ENCODE peak calls at places on chromosome 18, in four cellular contexts. One of them, this sample, is unnamed.

GRCh38 chr18:26438980-26439379 is 109.4 kb downstream of the KCTD1 start:
- DNase-seq in K562: no peak
- DNase-seq in HepG2: no peak
- DNase-seq in GM12892: peak; percentile 41
- DNase-seq in this sample: peak; percentile 32

GRCh38 chr18:74456017-74456408 is 1.1 kb downstream of the DIPK1C start:
- DNase-seq in HepG2: no peak
- DNase-seq in K562: no peak
- DNase-seq in GM12892: no peak
- DNase-seq in this sample: no peak

GRCh38 chr18:35466815-35467623 is 30.7 kb downstream of the INO80C start:
- DNase-seq in GM12892: no peak
- DNase-seq in HepG2: no peak
- DNase-seq in K562: no peak
- DNase-seq in this sample: no peak

GRCh38 chr18:48345596-48345995 is 63.6 kb downstream of the ZBTB7C start:
- DNase-seq in GM12892: no peak
- DNase-seq in K562: no peak
- DNase-seq in HepG2: no peak
- DNase-seq in this sample: no peak

GRCh38 chr18:39795350-39795749 is 2159.7 kb upstream of the PIK3C3 start:
- DNase-seq in K562: no peak
- DNase-seq in HepG2: no peak
- DNase-seq in GM12892: no peak
- DNase-seq in this sample: no peak

GRCh38 chr18:56162316-56162715 is 476.1 kb downstream of the TXNL1 start:
- DNase-seq in K562: no peak
- DNase-seq in GM12892: no peak
- DNase-seq in HepG2: no peak
- DNase-seq in this sample: no peak

GRCh38 chr18:75176849-75177248 is 32.1 kb downstream of the PTGR3 start:
- DNase-seq in GM12892: no peak
- DNase-seq in K562: no peak
- DNase-seq in HepG2: no peak
- DNase-seq in this sample: no peak

GRCh38 chr18:49656098-49656591 is 94.3 kb downstream of the LIPG start:
- DNase-seq in GM12892: no peak
- DNase-seq in K562: no peak
- DNase-seq in HepG2: no peak
- DNase-seq in this sample: no peak

GRCh38 chr18:69948919-69949537 is 1.4 kb upstream of the CD226 start:
- DNase-seq in GM12892: peak; percentile 34
- DNase-seq in HepG2: no peak
- DNase-seq in K562: no peak
- DNase-seq in this sample: peak; percentile 26

GRCh38 chr18:10244341-10244740 is 210.1 kb upstream of the APCDD1 start:
- DNase-seq in GM12892: no peak
- DNase-seq in K562: no peak
- DNase-seq in HepG2: no peak
- DNase-seq in this sample: no peak

GRCh38 chr18:37465922-37466321 is 99.7 kb downstream of the CELF4 start:
- DNase-seq in HepG2: no peak
- DNase-seq in GM12892: no peak
- DNase-seq in K562: no peak
- DNase-seq in this sample: no peak

GRCh38 chr18:28045176-28045810 is 131.6 kb downstream of the CDH2 start:
- DNase-seq in K562: no peak
- DNase-seq in HepG2: no peak
- DNase-seq in GM12892: no peak
- DNase-seq in this sample: no peak

GRCh38 chr18:55356815-55357214 is 231.2 kb downstream of the TCF4 start:
- DNase-seq in HepG2: no peak
- DNase-seq in GM12892: no peak
- DNase-seq in K562: no peak
- DNase-seq in this sample: no peak

GRCh38 chr18:26429535-26429934 is 118.8 kb downstream of the KCTD1 start:
- DNase-seq in K562: no peak
- DNase-seq in GM12892: no peak
- DNase-seq in HepG2: peak; percentile 4
- DNase-seq in this sample: no peak

GRCh38 chr18:25298853-25299274 is 53.1 kb downstream of the ZNF521 start:
- DNase-seq in K562: peak; percentile 19
- DNase-seq in HepG2: no peak
- DNase-seq in GM12892: no peak
- DNase-seq in this sample: no peak

GRCh38 chr18:39341106-39341505 is 1775.5 kb upstream of the CELF4 start:
- DNase-seq in HepG2: no peak
- DNase-seq in K562: no peak
- DNase-seq in GM12892: no peak
- DNase-seq in this sample: no peak

GRCh38 chr18:58942486-58942885 is 77.8 kb downstream of the ZNF532 start:
- DNase-seq in GM12892: no peak
- DNase-seq in K562: no peak
- DNase-seq in HepG2: no peak
- DNase-seq in this sample: no peak

GRCh38 chr18:1663879-1664705 is 759.4 kb downstream of the ADCYAP1 start:
- DNase-seq in GM12892: no peak
- DNase-seq in HepG2: peak; percentile 44
- DNase-seq in K562: peak; percentile 53
- DNase-seq in this sample: peak; percentile 2

GRCh38 chr18:70288851-70289328 is at the start of gene SOCS6:
- DNase-seq in K562: no peak
- DNase-seq in HepG2: no peak
- DNase-seq in GM12892: peak; percentile 73
- DNase-seq in this sample: peak; percentile 69

GRCh38 chr18:9474103-9474982 is 970 bp upstream of the RALBP1 start:
- DNase-seq in HepG2: peak; percentile 66
- DNase-seq in GM12892: no peak
- DNase-seq in K562: peak; percentile 75
- DNase-seq in this sample: no peak

GRCh38 chr18:564708-565561 is 15.2 kb upstream of the CETN1 start:
- DNase-seq in GM12892: no peak
- DNase-seq in K562: no peak
- DNase-seq in HepG2: no peak
- DNase-seq in this sample: no peak

GRCh38 chr18:72752220-72752619 is 115.6 kb downstream of the NETO1 start:
- DNase-seq in K562: no peak
- DNase-seq in HepG2: peak; percentile 1
- DNase-seq in GM12892: no peak
- DNase-seq in this sample: no peak

GRCh38 chr18:54296017-54296416 is 26.7 kb downstream of the POLI start:
- DNase-seq in K562: no peak
- DNase-seq in GM12892: no peak
- DNase-seq in HepG2: no peak
- DNase-seq in this sample: no peak

GRCh38 chr18:69580107-69580506 is 179.4 kb downstream of the DOK6 start:
- DNase-seq in K562: no peak
- DNase-seq in GM12892: no peak
- DNase-seq in HepG2: peak; percentile 1
- DNase-seq in this sample: no peak

GRCh38 chr18:24538421-24539264 is 78.2 kb downstream of the HRH4 start:
- DNase-seq in HepG2: no peak
- DNase-seq in GM12892: no peak
- DNase-seq in K562: no peak
- DNase-seq in this sample: no peak

GRCh38 chr18:48946329-48946835 is 4.4 kb downstream of the SMAD7 start:
- DNase-seq in K562: no peak
- DNase-seq in GM12892: no peak
- DNase-seq in HepG2: peak; percentile 87
- DNase-seq in this sample: no peak

GRCh38 chr18:35939166-35939565 is 33.3 kb upstream of the RMP24 start:
- DNase-seq in K562: no peak
- DNase-seq in GM12892: no peak
- DNase-seq in HepG2: no peak
- DNase-seq in this sample: no peak

GRCh38 chr18:35888329-35888728 is 84.2 kb upstream of the RMP24 start:
- DNase-seq in HepG2: no peak
- DNase-seq in GM12892: no peak
- DNase-seq in K562: no peak
- DNase-seq in this sample: no peak

GRCh38 chr18:76359909-76360308 is 135.1 kb downstream of the ZNF516 start:
- DNase-seq in K562: no peak
- DNase-seq in HepG2: no peak
- DNase-seq in GM12892: no peak
- DNase-seq in this sample: no peak

GRCh38 chr18:59837586-59837985 is 62.2 kb upstream of the PMAIP1 start:
- DNase-seq in K562: peak; percentile 47
- DNase-seq in HepG2: peak; percentile 52
- DNase-seq in GM12892: no peak
- DNase-seq in this sample: no peak

GRCh38 chr18:49616618-49617328 is 54.9 kb downstream of the LIPG start:
- DNase-seq in K562: no peak
- DNase-seq in GM12892: no peak
- DNase-seq in HepG2: no peak
- DNase-seq in this sample: no peak

GRCh38 chr18:54444309-54444914 is 86.7 kb downstream of the C18orf54 start:
- DNase-seq in GM12892: no peak
- DNase-seq in HepG2: peak; percentile 32
- DNase-seq in K562: peak; percentile 31
- DNase-seq in this sample: peak; percentile 5

GRCh38 chr18:75253784-75254183 is 43.2 kb downstream of the TSHZ1 start:
- DNase-seq in GM12892: no peak
- DNase-seq in HepG2: no peak
- DNase-seq in K562: no peak
- DNase-seq in this sample: no peak

GRCh38 chr18:78242307-78242643 is 737.3 kb upstream of the SALL3 start:
- DNase-seq in HepG2: no peak
- DNase-seq in GM12892: no peak
- DNase-seq in K562: no peak
- DNase-seq in this sample: no peak

GRCh38 chr18:32669549-32670165 is 103.2 kb downstream of the KLHL14 start:
- DNase-seq in GM12892: no peak
- DNase-seq in HepG2: peak; percentile 9
- DNase-seq in K562: no peak
- DNase-seq in this sample: no peak

GRCh38 chr18:73683618-73684238 is 463.9 kb downstream of the FBXO15 start:
- DNase-seq in K562: no peak
- DNase-seq in GM12892: no peak
- DNase-seq in HepG2: no peak
- DNase-seq in this sample: no peak

GRCh38 chr18:57589162-57589561 is 2.7 kb upstream of the FECH start:
- DNase-seq in HepG2: no peak
- DNase-seq in K562: peak; percentile 57
- DNase-seq in GM12892: no peak
- DNase-seq in this sample: no peak
- TF ChIP-seq TAF1 in HepG2: no peak
- TF ChIP-seq TAF1 in K562: no peak
- TF ChIP-seq TAF1 in GM12892: no peak
- TF ChIP-seq TAF1 in this sample: no peak

DNA sequence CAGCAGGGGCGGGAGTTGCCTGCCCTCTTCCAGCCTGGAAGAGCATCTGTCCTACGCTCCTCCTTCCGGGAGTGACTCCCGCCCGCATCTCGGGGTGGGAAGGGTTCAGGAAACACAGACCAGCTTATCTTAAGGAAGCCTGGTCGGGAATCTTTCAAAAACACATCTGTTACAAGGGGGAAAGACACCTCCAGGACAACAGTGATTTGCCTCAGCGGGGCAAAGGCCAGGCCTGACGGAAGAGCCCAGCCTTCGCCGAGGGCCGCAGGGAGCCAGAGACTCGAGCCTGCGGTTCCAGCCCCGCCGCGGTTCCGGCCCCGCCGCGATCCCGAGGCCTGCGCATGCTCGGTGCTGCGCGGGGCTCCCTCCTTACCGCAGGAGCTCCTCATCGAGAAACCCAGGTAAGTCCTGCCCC is 38.1 kb upstream of the TGIF1 start:
- DNase-seq in HepG2: no peak
- DNase-seq in GM12892: no peak
- DNase-seq in K562: no peak
- DNase-seq in this sample: no peak
- TF ChIP-seq TAF1 in HepG2: no peak
- TF ChIP-seq TAF1 in GM12892: no peak
- TF ChIP-seq TAF1 in K562: no peak
- TF ChIP-seq TAF1 in this sample: no peak

GRCh38 chr18:79575891-79576685 is 103.5 kb upstream of the CTDP1 start:
- DNase-seq in K562: no peak
- DNase-seq in GM12892: no peak
- DNase-seq in HepG2: no peak
- DNase-seq in this sample: no peak
- TF ChIP-seq TAF1 in K562: no peak
- TF ChIP-seq TAF1 in GM12892: no peak
- TF ChIP-seq TAF1 in HepG2: no peak
- TF ChIP-seq TAF1 in this sample: no peak

DNA sequence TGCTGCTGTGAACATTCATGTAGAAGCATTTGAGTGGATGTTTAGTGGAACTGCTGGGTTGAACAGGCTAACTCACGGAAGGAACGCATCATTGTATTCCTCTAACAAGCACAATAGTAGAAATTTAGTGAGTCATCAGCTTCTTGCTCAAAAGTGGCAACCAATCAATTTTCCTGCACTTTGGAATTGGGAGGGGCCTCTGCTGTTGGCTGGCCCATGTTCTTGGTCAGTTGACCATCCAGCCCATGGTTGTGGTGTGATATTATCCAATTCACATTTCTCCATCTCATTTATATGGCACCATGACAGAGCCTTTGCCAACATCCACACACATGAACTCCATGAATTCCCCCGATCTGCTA is 95.0 kb downstream of the TNFRSF11A start:
- DNase-seq in HepG2: peak; percentile 85
- DNase-seq in K562: peak; percentile 17
- DNase-seq in GM12892: no peak
- DNase-seq in this sample: no peak
- TF ChIP-seq TAF1 in HepG2: no peak
- TF ChIP-seq TAF1 in K562: no peak
- TF ChIP-seq TAF1 in GM12892: no peak
- TF ChIP-seq TAF1 in this sample: no peak

DNA sequence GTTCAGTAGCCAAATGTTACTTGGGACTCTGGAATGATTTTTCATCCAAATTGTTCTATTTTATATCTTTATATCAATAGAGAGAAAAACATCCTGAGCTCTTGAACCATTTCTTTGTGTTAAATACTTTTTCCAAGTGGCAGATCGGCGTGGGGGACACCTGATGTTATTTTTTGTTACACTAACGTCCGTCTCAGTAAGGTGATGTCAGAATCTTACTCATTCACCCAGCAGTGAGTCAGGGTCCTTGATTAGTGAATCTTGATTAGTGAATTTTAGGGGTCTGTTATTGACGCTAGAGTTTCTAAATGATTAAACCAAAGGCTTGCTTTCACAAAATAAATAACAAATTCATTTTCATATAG is 1.7 kb downstream of the MIB1 start:
- DNase-seq in K562: no peak
- DNase-seq in HepG2: no peak
- DNase-seq in GM12892: no peak
- DNase-seq in this sample: no peak
- TF ChIP-seq TAF1 in K562: no peak
- TF ChIP-seq TAF1 in HepG2: no peak
- TF ChIP-seq TAF1 in GM12892: no peak
- TF ChIP-seq TAF1 in this sample: no peak

This sample was measured in GM12891.